ENCODE peak calls at places on chromosomes 2 and 18, in four cellular contexts. R is OCI-LY7, X is astrocyte, W is AG04450. F is an unnamed sample.

GRCh38 chr2:165018207-165018606 is 62.9 kb upstream of the SLC38A11 start:
- DNase-seq in W (no peak), R (peak; percentile 4), X (no peak), F (no peak)

GRCh38 chr2:158665536-158666302 is 129.4 kb upstream of the DAPL1 start:
- DNase-seq in X (peak; percentile 43), W (no peak), R (no peak), F (no peak)

GRCh38 chr2:113895819-113896563 is 6.1 kb downstream of the ACTR3 start:
- DNase-seq in W (no peak), R (no peak), X (no peak), F (no peak)

GRCh38 chr2:170365686-170366085 is 187.7 kb downstream of the MYO3B start:
- DNase-seq in X (no peak), W (no peak), R (no peak), F (no peak)

GRCh38 chr2:242085941-242086621 is 216.6 kb downstream of the RTP5 start:
- DNase-seq in W (no peak), R (peak; percentile 50), X (no peak), F (no peak)

GRCh38 chr18:13791181-13791580 is 32.8 kb upstream of the MC5R start:
- DNase-seq in R (no peak), X (no peak), W (no peak), F (no peak)

GRCh38 chr2:34229998-34230397 is 630.9 kb upstream of the FAM98A start:
- DNase-seq in R (no peak), X (no peak), W (no peak), F (no peak)

GRCh38 chr18:10352671-10353070 is 101.8 kb upstream of the APCDD1 start:
- DNase-seq in X (no peak), W (no peak), R (no peak), F (no peak)

GRCh38 chr2:7849531-7849930 is 832.3 kb upstream of the ID2 start:
- DNase-seq in R (no peak), X (no peak), W (no peak), F (no peak)

GRCh38 chr2:28080911-28081310 is 190.4 kb downstream of the BABAM2 start:
- DNase-seq in W (peak; percentile 15), X (peak; percentile 36), R (no peak), F (no peak)

GRCh38 chr2:112143150-112143549 is 5.0 kb downstream of the FBLN7 start:
- DNase-seq in X (no peak), R (no peak), W (no peak), F (peak; percentile 20)

GRCh38 chr18:78406743-78407455 is 572.7 kb upstream of the SALL3 start:
- DNase-seq in W (no peak), R (no peak), X (no peak), F (no peak)

GRCh38 chr2:47720036-47720435 is 62.9 kb upstream of the MSH6 start:
- DNase-seq in W (no peak), X (no peak), R (peak; percentile 47), F (no peak)

GRCh38 chr2:174772492-174772801 is 8.2 kb upstream of the CHRNA1 start:
- DNase-seq in W (no peak), R (no peak), X (no peak), F (no peak)

GRCh38 chr18:45962866-45963265 is 4.3 kb downstream of the EPG5 start:
- DNase-seq in R (no peak), W (no peak), X (peak; percentile 80), F (no peak)

GRCh38 chr2:203646266-203646864 is 60.1 kb upstream of the CD28 start:
- DNase-seq in X (no peak), W (no peak), R (no peak), F (no peak)

GRCh38 chr2:176018708-176019107 is 16.6 kb upstream of the LNPK start:
- DNase-seq in W (no peak), X (no peak), R (no peak), F (no peak)

GRCh38 chr2:216698895-216699294 is 3.5 kb upstream of the IGFBP5 start:
- DNase-seq in W (no peak), X (peak; percentile 61), R (peak; percentile 42), F (no peak)

GRCh38 chr2:215900203-215900611 is 113.1 kb downstream of the MREG start:
- DNase-seq in W (no peak), X (no peak), R (no peak), F (no peak)

GRCh38 chr2:198657520-198658121 is 800.1 kb downstream of the SATB2 start:
- DNase-seq in W (no peak), X (peak; percentile 30), R (peak; percentile 82), F (peak; percentile 29)

GRCh38 chr2:185202928-185203327 is 535.7 kb upstream of the FSIP2 start:
- DNase-seq in X (no peak), R (no peak), W (no peak), F (no peak)

GRCh38 chr2:185202416-185202815 is 536.2 kb upstream of the FSIP2 start:
- DNase-seq in X (no peak), R (no peak), W (no peak), F (no peak)

DNA sequence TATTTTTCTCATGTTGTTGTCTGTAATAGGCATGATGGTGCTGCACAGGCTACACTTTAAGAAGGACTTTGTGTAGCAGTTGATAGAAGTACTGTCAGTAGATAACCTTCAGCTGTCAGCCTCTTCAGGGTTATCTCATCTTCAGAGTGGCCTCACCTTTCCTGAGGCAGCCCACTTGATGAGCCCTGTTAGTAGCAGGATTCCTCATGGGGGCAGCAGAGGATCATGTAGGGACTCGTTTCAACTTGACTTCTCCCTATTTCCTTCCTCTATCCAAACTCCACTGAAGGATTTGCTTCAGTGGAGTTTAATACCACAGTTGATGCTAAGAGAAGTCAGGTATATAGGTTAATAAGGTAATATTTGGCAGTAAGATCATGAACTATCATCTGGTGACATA is 530.3 kb upstream of the FSIP2 start:
- DNase-seq in R (peak; percentile 8), W (no peak), X (peak; percentile 18), F (no peak)
- TF ChIP-seq CTCF in R (peak; percentile 60), W (no peak), X (peak; percentile 54), F (peak; percentile 48)

DNA sequence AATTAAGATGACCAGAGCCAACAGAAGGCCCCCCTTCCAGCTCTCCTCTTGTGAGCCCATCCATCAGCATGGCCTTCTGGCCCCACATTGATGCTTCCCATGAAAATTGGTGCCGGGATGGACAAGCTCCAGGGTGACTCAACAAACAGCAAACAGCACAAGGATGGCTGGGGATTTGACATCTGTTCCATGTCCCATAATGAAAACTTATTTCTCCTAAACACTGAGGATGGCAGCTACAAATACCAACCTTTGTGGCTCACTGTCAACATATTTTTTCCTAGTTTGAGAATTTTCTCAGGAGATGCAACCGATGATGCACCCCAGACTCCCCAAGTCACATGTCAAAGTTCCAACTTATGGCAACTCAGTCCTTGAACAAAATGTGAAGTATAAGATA is 169.6 kb upstream of the SIX2 start:
- DNase-seq in W (no peak), R (no peak), X (peak; percentile 49), F (no peak)
- H3K27ac ChIP-seq in W (peak overlapping the region; percentile 80), R (no peak overlapping the region), X (peak overlapping the region; percentile 52), F (no peak overlapping the region)

GRCh38 chr2:152566728-152567069 is 150.6 kb downstream of the PRPF40A start:
- DNase-seq in R (no peak), W (no peak), X (peak; percentile 55), F (no peak)

GRCh38 chr2:152564754-152565551 is 152.3 kb downstream of the PRPF40A start:
- DNase-seq in W (no peak), X (no peak), R (no peak), F (no peak)

GRCh38 chr2:152569186-152569585 is 148.1 kb downstream of the PRPF40A start:
- DNase-seq in W (no peak), X (no peak), R (no peak), F (no peak)

GRCh38 chr2:152568566-152568965 is 148.7 kb downstream of the PRPF40A start:
- DNase-seq in W (no peak), R (no peak), X (no peak), F (no peak)

GRCh38 chr2:152566034-152566727 is 151.1 kb downstream of the PRPF40A start:
- DNase-seq in X (no peak), R (no peak), W (no peak), F (no peak)
- TF ChIP-seq CTCF in X (no peak), R (no peak), W (no peak), F (no peak)

DNA sequence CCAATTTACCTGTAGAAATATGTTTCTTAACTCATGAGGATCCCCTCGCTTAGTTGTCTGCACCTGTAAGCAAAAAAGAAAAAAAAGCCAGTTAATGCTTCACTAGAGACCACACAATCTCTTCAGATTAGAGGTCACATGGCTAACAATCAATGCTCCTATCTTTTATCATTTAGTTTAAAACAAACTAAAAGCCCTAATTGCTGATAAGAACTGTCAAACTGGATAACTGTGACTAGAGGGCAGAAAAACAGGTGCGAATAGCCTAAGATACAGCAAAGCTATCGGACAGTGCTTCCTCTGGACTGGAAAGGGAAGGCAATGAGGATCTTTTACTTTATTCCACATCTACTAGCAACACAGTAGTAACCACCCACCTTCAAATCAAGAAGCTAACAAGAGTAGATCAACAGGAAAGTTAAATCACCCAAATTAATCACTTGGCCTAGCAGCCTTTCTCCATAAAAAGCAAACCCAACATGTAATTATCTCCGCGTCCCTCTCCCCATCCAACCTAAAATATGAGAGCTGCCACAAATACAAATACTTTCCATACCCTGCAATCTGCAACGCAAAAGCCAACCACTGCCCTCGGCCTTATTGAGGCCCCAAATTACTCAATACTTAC is 734 bp downstream of the SLC25A12 start:
- DNase-seq in R (peak; percentile 5), W (no peak), X (no peak), F (no peak)
- H3K27ac ChIP-seq in R (peak overlapping the region; percentile 39), W (no peak overlapping the region), X (no peak overlapping the region), F (no peak overlapping the region)

DNA sequence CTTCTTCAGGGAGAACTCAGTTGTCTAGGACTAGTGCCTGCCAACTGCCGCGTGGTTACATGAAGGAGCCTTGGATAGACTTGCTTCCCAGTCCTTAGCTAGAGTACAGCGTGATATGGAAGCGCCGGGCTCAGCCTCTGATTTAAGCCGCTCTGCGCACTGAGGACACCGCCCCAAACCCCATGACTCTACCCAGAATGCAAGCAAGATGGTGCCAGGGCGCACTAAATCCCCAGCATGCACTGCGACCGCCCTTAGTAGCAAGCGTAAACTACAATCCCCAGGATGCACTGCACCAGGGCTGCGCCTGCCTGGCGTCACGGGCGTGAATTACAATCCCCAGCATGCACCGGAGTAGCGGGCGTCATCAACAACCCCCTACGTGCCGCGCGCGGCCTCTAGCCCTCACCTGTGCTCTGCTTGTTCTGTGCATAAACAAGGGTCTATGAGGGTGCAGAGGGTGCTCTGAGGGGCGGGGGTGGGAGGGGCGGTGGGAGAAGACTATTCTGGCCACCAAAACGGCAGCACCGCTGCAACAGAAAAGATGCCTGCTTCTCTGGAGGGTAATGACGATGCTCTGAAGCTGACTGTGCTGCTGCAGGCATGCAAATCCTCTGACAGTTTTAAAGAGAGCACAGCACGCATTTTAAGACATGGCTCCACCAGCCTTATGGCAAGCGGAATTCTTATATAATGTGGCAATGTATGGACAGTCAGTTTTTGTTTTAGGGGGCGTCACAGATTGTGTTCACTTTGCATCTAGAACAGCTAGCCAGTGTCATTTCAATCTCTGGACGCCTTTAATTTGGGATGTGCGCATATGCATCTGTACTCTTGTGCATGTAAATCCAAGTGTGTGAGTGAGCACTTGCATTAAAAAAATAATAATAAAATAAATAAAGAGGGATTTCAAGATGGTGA is 282.5 kb upstream of the MYT1L start:
- DNase-seq in R (peak; percentile 82), W (peak; percentile 52), X (peak; percentile 73), F (peak; percentile 98)
- TF ChIP-seq CTCF in R (no peak), W (no peak), X (no peak), F (peak; percentile 27)

GRCh38 chr2:220279372-220279771 is 651.9 kb downstream of the SLC4A3 start:
- DNase-seq in X (peak; percentile 95), W (peak; percentile 47), R (no peak), F (no peak)

GRCh38 chr2:220276736-220277444 is 649.5 kb downstream of the SLC4A3 start:
- DNase-seq in R (no peak), W (no peak), X (peak; percentile 81), F (no peak)

GRCh38 chr2:220279840-220280239 is 652.4 kb downstream of the SLC4A3 start:
- DNase-seq in W (no peak), R (no peak), X (peak; percentile 65), F (no peak)

GRCh38 chr2:220277445-220277960 is 650.1 kb downstream of the SLC4A3 start:
- DNase-seq in W (peak; percentile 68), R (no peak), X (peak; percentile 95), F (no peak)

GRCh38 chr2:220278022-220278421 is 650.6 kb downstream of the SLC4A3 start:
- DNase-seq in X (no peak), R (no peak), W (no peak), F (no peak)
- H3K27ac ChIP-seq in X (peak overlapping the region; percentile 63), R (no peak overlapping the region), W (no peak overlapping the region), F (no peak overlapping the region)